ENCODE peak calls at places on chromosomes 16 and 17, in ten cellular contexts. V is activated T-cell treated with anti-CD3 and anti-CD28 coated beads, Interleukin-2, amount 50 U/mL, for 4 hours; Y is EH; X is HFFc6; J is nephron progenitor cell; U is AG10803; A is NCI-H510A treated with DMSO at 0.1 percent for 48 hours; Z is HEK293T; S is cardiac fibroblast; W is skeletal muscle cell. Q is an unnamed sample.

GRCh38 chr17:82315703-82316358 is 1.6 kb downstream of the CD7 start:
- DNase-seq in V (peak), Y (no peak), X (no peak), J (peak), U (no peak), A (no peak), Z (no peak), S (no peak), W (no peak), Q (no peak)

GRCh38 chr16:85366031-85366763 is 246.9 kb upstream of the GSE1 start:
- DNase-seq in V (no peak), Y (no peak), X (no peak), J (no peak), U (no peak), A (no peak), Z (no peak), S (no peak), W (no peak), Q (no peak)

GRCh38 chr16:66070140-66070887 is 296.2 kb upstream of the CDH5 start:
- DNase-seq in V (no peak), Y (peak), X (no peak), J (no peak), U (peak), A (peak), Z (no peak), S (peak), W (peak), Q (no peak)

GRCh38 chr17:7959503-7960253 is 27.7 kb downstream of the CNTROB start:
- DNase-seq in V (no peak), Y (no peak), X (no peak), J (no peak), U (no peak), A (no peak), Z (no peak), S (peak), W (peak), Q (no peak)

GRCh38 chr17:72488542-72489272 is 367.9 kb downstream of the SOX9 start:
- DNase-seq in V (no peak), Y (no peak), X (no peak), J (no peak), U (no peak), A (peak), Z (no peak), S (no peak), W (no peak), Q (no peak)

GRCh38 chr17:1108810-1109605 is 70.8 kb downstream of the ABR start:
- DNase-seq in V (peak), Y (peak), X (peak), J (peak), U (peak), A (no peak), Z (peak), S (peak), W (no peak), Q (no peak)

GRCh38 chr17:50267074-50267841 is 7.0 kb upstream of the TMEM92 start:
- DNase-seq in V (no peak), Y (peak), X (peak), J (no peak), U (peak), A (no peak), Z (no peak), S (peak), W (no peak), Q (no peak)

GRCh38 chr17:17236295-17237025 is 508 bp downstream of the FLCN start:
- DNase-seq in V (no peak), Y (peak), X (peak), J (no peak), U (peak), A (no peak), Z (peak), S (peak), W (no peak), Q (no peak)

GRCh38 chr16:53973021-53973420 is 269.1 kb downstream of the FTO start:
- DNase-seq in V (no peak), Y (no peak), X (no peak), J (no peak), U (no peak), A (no peak), Z (no peak), S (no peak), W (no peak), Q (no peak)

GRCh38 chr17:42288985-42289862 is 926 bp downstream of the STAT5A start:
- DNase-seq in V (peak), Y (no peak), X (no peak), J (no peak), U (no peak), A (no peak), Z (no peak), S (no peak), W (no peak), Q (no peak)

GRCh38 chr16:85235988-85236831 is 123.9 kb upstream of the CIBAR2 start:
- DNase-seq in V (no peak), Y (peak), X (no peak), J (no peak), U (no peak), A (no peak), Z (no peak), S (no peak), W (no peak), Q (no peak)

GRCh38 chr17:57004944-57005579 is 27.1 kb downstream of the SCPEP1 start:
- DNase-seq in V (no peak), Y (no peak), X (no peak), J (no peak), U (no peak), A (peak), Z (peak), S (no peak), W (no peak), Q (no peak)

GRCh38 chr17:77959926-77960521 is 1.5 kb downstream of the TNRC6C start:
- DNase-seq in V (no peak), Y (peak), X (no peak), J (no peak), U (no peak), A (peak), Z (peak), S (peak), W (no peak), Q (no peak)

GRCh38 chr17:67718325-67718941 is 697 bp downstream of the NOL11 start:
- DNase-seq in V (peak), Y (peak), X (peak), J (peak), U (peak), A (peak), Z (peak), S (peak), W (no peak), Q (no peak)

GRCh38 chr16:1271380-1271749 is 15.5 kb downstream of the TPSD1 start:
- DNase-seq in V (no peak), Y (no peak), X (no peak), J (no peak), U (no peak), A (no peak), Z (no peak), S (no peak), W (no peak), Q (no peak)

GRCh38 chr16:57186630-57187507 is 740 bp downstream of the RSPRY1 start:
- DNase-seq in V (peak), Y (peak), X (peak), J (peak), U (peak), A (peak), Z (peak), S (no peak), W (no peak), Q (no peak)

GRCh38 chr17:60971515-60972369 is 294.1 kb downstream of the BCAS3 start:
- DNase-seq in V (no peak), Y (peak), X (peak), J (peak), U (peak), A (peak), Z (peak), S (peak), W (peak), Q (peak)

GRCh38 chr16:67540756-67541155 is 12.1 kb downstream of the RIPOR1 start:
- DNase-seq in V (no peak), Y (no peak), X (no peak), J (no peak), U (no peak), A (no peak), Z (no peak), S (no peak), W (no peak), Q (no peak)

Q was measured in retinal pigment epithelial cell.